ENCODE peak calls at places on chromosomes 3 and 15, in six cellular contexts. F is cardiac fibroblast, N is GM23338, J is colonic mucosa, B is astrocyte of the spinal cord, K is right atrium auricular region. M is an unnamed sample.

GRCh38 chr3:13025090-13025489 is 48.1 kb downstream of the IQSEC1 start:
- DNase-seq in F (peak; percentile 42), N (no peak), J (no peak), B (peak; percentile 73), K (peak; percentile 89), M (peak; percentile 72)

GRCh38 chr3:47370887-47371697 is 9.7 kb upstream of the PTPN23 start:
- DNase-seq in F (no peak), N (peak; percentile 72), J (peak; percentile 27), B (no peak), K (no peak), M (no peak)

GRCh38 chr15:45203182-45203581 is 15.4 kb upstream of the SHF start:
- DNase-seq in F (peak; percentile 49), N (no peak), J (no peak), B (no peak), K (peak; percentile 79), M (peak; percentile 22)

GRCh38 chr3:64340636-64341240 is 115.5 kb upstream of the PRICKLE2 start:
- DNase-seq in F (peak; percentile 67), N (no peak), J (no peak), B (peak; percentile 87), K (no peak), M (peak; percentile 93)

GRCh38 chr3:29202368-29202767 is 78.5 kb upstream of the RBMS3 start:
- DNase-seq in F (peak; percentile 10), N (no peak), J (no peak), B (peak; percentile 51), K (no peak), M (peak; percentile 36)

GRCh38 chr15:82934100-82934880 is 18.2 kb downstream of the HOMER2 start:
- DNase-seq in F (no peak), N (no peak), J (no peak), B (no peak), K (no peak), M (no peak)

GRCh38 chr3:58627580-58627894 is 39.0 kb downstream of the FAM3D start:
- DNase-seq in F (peak; percentile 64), N (no peak), J (no peak), B (peak; percentile 35), K (no peak), M (no peak)

GRCh38 chr3:16088496-16088895 is 86.0 kb upstream of the GALNT15 start:
- DNase-seq in F (peak; percentile 55), N (no peak), J (no peak), B (peak; percentile 16), K (no peak), M (peak; percentile 77)

GRCh38 chr3:174440350-174440716 is 418.8 kb upstream of the NAALADL2 start:
- DNase-seq in F (peak; percentile 82), N (peak; percentile 59), J (peak; percentile 33), B (peak; percentile 86), K (no peak), M (peak; percentile 73)

GRCh38 chr3:33124638-33125037 is 10.8 kb downstream of the CRTAP start:
- DNase-seq in F (no peak), N (no peak), J (no peak), B (no peak), K (no peak), M (no peak)

GRCh38 chr3:121836069-121836468 is 1.1 kb downstream of the EAF2 start:
- DNase-seq in F (no peak), N (no peak), J (no peak), B (no peak), K (no peak), M (no peak)

GRCh38 chr15:85047271-85047948 is 65.8 kb downstream of the PDE8A start:
- DNase-seq in F (peak; percentile 96), N (peak; percentile 21), J (no peak), B (peak; percentile 97), K (peak; percentile 66), M (peak; percentile 90)

GRCh38 chr15:77837649-77838025 is 204.9 kb upstream of the LINGO1 start:
- DNase-seq in F (no peak), N (no peak), J (no peak), B (no peak), K (no peak), M (no peak)

GRCh38 chr3:125302932-125303331 is 72.2 kb downstream of the ZNF148 start:
- DNase-seq in F (no peak), N (no peak), J (no peak), B (no peak), K (no peak), M (no peak)

DNA sequence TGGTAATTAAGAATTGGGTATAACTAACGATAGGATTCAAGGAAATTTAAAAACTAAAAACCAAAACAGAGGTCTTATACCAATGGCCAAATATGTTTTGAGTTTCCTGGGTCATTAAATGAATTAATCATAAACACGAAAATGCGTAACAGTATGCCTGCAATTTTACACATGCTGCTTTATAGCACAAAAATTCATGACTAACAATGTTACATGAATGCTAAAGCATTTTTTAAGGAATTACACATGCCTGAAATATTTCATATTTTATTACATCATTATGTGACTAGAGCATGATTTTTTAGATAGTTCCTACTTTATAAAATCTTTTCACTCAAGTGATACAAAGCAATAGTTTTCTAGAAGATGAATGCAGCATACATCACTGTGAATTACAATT is 74.7 kb downstream of the ZNF148 start:
- DNase-seq in F (peak; percentile 32), N (no peak), J (no peak), B (peak; percentile 47), K (no peak), M (peak; percentile 76)
- H3K4me3 ChIP-seq in F (no peak overlapping the region), N (no peak overlapping the region), J (no peak overlapping the region), B (no peak overlapping the region), K (no peak overlapping the region), M (no peak overlapping the region)

DNA sequence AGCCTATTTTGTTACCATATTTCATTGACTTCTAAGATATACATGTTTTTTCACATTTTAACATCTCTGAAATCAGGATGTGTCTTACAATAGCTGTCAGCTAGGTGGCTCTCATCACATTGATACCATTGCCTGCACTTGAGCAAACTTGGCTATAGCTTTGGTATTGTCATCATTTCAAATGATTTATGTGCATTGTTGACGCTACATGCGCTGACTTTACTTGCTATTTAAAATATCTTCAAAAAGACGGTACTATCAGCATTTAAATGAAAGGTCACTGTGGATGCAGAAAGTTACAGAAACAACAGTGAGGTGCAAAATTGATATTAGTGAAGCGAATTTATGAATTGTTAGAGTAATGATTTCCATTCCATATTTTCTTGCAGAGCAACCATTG is 54.0 kb upstream of the ABHD2 start:
- DNase-seq in F (peak; percentile 34), N (no peak), J (no peak), B (peak; percentile 23), K (no peak), M (peak; percentile 78)
- TF ChIP-seq CTCF in F (peak; percentile 51), N (peak; percentile 41), J (no peak), B (peak; percentile 46), K (peak; percentile 36), M (peak; percentile 58)

GRCh38 chr3:101011086-101011485 is 17.9 kb upstream of the ABI3BP start:
- DNase-seq in F (peak; percentile 36), N (no peak), J (no peak), B (no peak), K (no peak), M (peak; percentile 90)

GRCh38 chr3:101010316-101010715 is 17.1 kb upstream of the ABI3BP start:
- DNase-seq in F (peak; percentile 23), N (no peak), J (no peak), B (no peak), K (no peak), M (peak; percentile 91)

DNA sequence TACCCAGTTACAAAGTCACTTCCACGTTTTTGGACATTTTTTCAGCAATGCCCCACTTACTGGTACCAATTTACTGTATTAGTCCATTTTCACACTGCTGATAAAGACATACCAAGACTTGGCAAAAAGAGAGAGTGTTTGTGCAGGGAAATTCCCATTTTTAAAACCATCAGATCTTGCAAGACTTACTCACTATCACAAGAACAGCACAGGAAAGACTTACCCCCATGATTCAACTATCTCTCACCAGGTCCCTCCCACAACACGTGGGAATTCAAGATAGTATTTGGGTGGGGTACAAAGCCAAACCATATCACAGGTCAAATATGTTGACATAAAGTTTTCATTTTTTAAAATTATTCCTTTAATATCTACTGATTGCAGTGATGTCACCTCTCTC is 16.2 kb upstream of the ABI3BP start:
- DNase-seq in F (no peak), N (no peak), J (no peak), B (no peak), K (no peak), M (peak; percentile 61)
- H3K4me3 ChIP-seq in F (no peak overlapping the region), N (no peak overlapping the region), J (no peak overlapping the region), B (no peak overlapping the region), K (no peak overlapping the region), M (no peak overlapping the region)

GRCh38 chr15:64356443-64357040 is 569 bp upstream of the CSNK1G1 start:
- DNase-seq in F (peak; percentile 96), N (no peak), J (no peak), B (no peak), K (no peak), M (peak; percentile 91)
- TF ChIP-seq CTCF in F (peak; percentile 26), N (peak; percentile 41), J (peak; percentile 14), B (peak; percentile 36), K (peak; percentile 47), M (peak; percentile 45)

GRCh38 chr3:115236496-115236895 is 89.4 kb upstream of the ZBTB20 start:
- DNase-seq in F (no peak), N (no peak), J (no peak), B (no peak), K (no peak), M (peak; percentile 64)

GRCh38 chr3:115245437-115245836 is 98.3 kb upstream of the ZBTB20 start:
- DNase-seq in F (peak; percentile 90), N (no peak), J (no peak), B (peak; percentile 92), K (no peak), M (peak; percentile 96)

GRCh38 chr3:115244350-115244749 is 97.3 kb upstream of the ZBTB20 start:
- DNase-seq in F (no peak), N (no peak), J (no peak), B (no peak), K (no peak), M (no peak)

GRCh38 chr3:115239717-115240116 is 92.6 kb upstream of the ZBTB20 start:
- DNase-seq in F (peak; percentile 93), N (no peak), J (peak; percentile 18), B (peak; percentile 94), K (peak; percentile 77), M (peak; percentile 100)
- H3K4me3 ChIP-seq in F (no peak overlapping the region), N (no peak overlapping the region), J (no peak overlapping the region), B (no peak overlapping the region), K (no peak overlapping the region), M (no peak overlapping the region)

DNA sequence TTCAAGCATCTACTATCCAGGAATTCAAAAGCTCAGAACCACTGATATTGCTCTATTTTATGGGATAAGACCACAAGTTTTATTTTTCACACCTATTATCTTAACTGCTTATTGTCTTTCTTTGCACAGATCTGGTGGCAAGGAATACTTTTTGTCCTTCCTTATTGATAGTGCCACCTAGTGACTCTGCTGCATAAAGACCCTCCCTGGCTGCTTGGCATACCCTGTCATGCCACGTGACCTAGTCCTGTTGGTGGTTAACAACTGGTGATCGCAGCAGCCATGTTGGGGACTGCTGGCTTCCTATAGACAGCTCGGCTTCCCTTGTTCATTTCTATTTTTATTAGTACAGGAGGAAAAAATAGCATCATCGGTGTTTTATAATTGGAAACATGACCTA is 236.3 kb downstream of the MEX3B start:
- DNase-seq in F (peak; percentile 5), N (peak; percentile 66), J (no peak), B (no peak), K (no peak), M (peak; percentile 3)
- TF ChIP-seq CTCF in F (no peak), N (peak; percentile 54), J (no peak), B (peak; percentile 5), K (peak; percentile 15), M (no peak)